ENCODE peak calls at places on chromosomes 13 and 19, in ten cellular contexts. O is left lung, V is upper lobe of right lung, L is endodermal cell, Y is PC-9, K is Caco-2, B is thoracic aorta, N is left ventricle myocardium inferior, X is fibroblast of lung, G is WERI-Rb-1. Q is an unnamed sample.

GRCh38 chr19:46350029-46350757 is 3.3 kb downstream of the PPP5C start:
- DNase-seq in O (no peak), V (no peak), L (no peak), Y (no peak), K (no peak), B (no peak), N (no peak), X (no peak), G (no peak), Q (no peak)

GRCh38 chr19:45558399-45558878 is 26.2 kb downstream of the OPA3 start:
- DNase-seq in O (peak; percentile 46), V (no peak), L (peak; percentile 88), Y (peak; percentile 38), K (peak; percentile 70), B (no peak), N (no peak), X (peak; percentile 30), G (peak; percentile 78), Q (no peak)

GRCh38 chr13:112752711-112753541 is 63.1 kb downstream of the ATP11A start:
- DNase-seq in O (no peak), V (peak; percentile 39), L (no peak), Y (no peak), K (no peak), B (no peak), N (no peak), X (peak; percentile 45), G (no peak), Q (no peak)

GRCh38 chr19:33403221-33403972 is 29.9 kb downstream of the CEBPG start:
- DNase-seq in O (peak; percentile 62), V (peak; percentile 82), L (no peak), Y (no peak), K (peak; percentile 95), B (no peak), N (no peak), X (no peak), G (no peak), Q (no peak)

GRCh38 chr13:105329359-105329758 is 1206.1 kb downstream of the EFNB2 start:
- DNase-seq in O (no peak), V (no peak), L (no peak), Y (no peak), K (no peak), B (no peak), N (no peak), X (peak; percentile 52), G (no peak), Q (no peak)

GRCh38 chr13:35549481-35549880 is 73.0 kb upstream of the MAB21L1 start:
- DNase-seq in O (no peak), V (no peak), L (no peak), Y (peak; percentile 3), K (no peak), B (no peak), N (no peak), X (peak; percentile 77), G (no peak), Q (no peak)

GRCh38 chr13:93425411-93425810 is 198.8 kb downstream of the GPC6 start:
- DNase-seq in O (no peak), V (no peak), L (no peak), Y (no peak), K (no peak), B (no peak), N (no peak), X (no peak), G (peak; percentile 28), Q (no peak)

GRCh38 chr13:75494491-75494890 is 12.5 kb upstream of the TBC1D4 start:
- DNase-seq in O (no peak), V (no peak), L (no peak), Y (no peak), K (no peak), B (no peak), N (no peak), X (peak; percentile 71), G (no peak), Q (no peak)

GRCh38 chr19:19300613-19301012 is 19.7 kb downstream of the SUGP1 start:
- DNase-seq in O (no peak), V (no peak), L (no peak), Y (no peak), K (no peak), B (no peak), N (no peak), X (no peak), G (no peak), Q (no peak)

GRCh38 chr13:59447031-59447430 is 716.7 kb downstream of the DIAPH3 start:
- DNase-seq in O (no peak), V (no peak), L (no peak), Y (no peak), K (no peak), B (no peak), N (no peak), X (peak; percentile 29), G (no peak), Q (no peak)

GRCh38 chr19:49793561-49793840 is 19.6 kb downstream of the FUZ start:
- DNase-seq in O (no peak), V (no peak), L (no peak), Y (peak; percentile 82), K (no peak), B (no peak), N (no peak), X (no peak), G (no peak), Q (no peak)

GRCh38 chr13:24680258-24680920 is at the start of gene ATP12A:
- DNase-seq in O (no peak), V (no peak), L (peak; percentile 92), Y (peak; percentile 22), K (peak; percentile 55), B (no peak), N (no peak), X (no peak), G (peak; percentile 58), Q (no peak)

GRCh38 chr19:15666186-15666585 is 6.7 kb upstream of the CYP4F12 start:
- DNase-seq in O (no peak), V (no peak), L (no peak), Y (no peak), K (no peak), B (no peak), N (no peak), X (no peak), G (no peak), Q (no peak)
- H3K9me3 ChIP-seq in O (no peaks in the 10 kb centered on the region), V (no peaks in the 10 kb centered on the region), L (peaks cover 74% of the 10 kb centered on the region), Y (no peaks in the 10 kb centered on the region), K (no peaks in the 10 kb centered on the region), B (no peaks in the 10 kb centered on the region), N (no peaks in the 10 kb centered on the region), X (no peaks in the 10 kb centered on the region), G (no peaks in the 10 kb centered on the region), Q (no peaks in the 10 kb centered on the region)

DNA sequence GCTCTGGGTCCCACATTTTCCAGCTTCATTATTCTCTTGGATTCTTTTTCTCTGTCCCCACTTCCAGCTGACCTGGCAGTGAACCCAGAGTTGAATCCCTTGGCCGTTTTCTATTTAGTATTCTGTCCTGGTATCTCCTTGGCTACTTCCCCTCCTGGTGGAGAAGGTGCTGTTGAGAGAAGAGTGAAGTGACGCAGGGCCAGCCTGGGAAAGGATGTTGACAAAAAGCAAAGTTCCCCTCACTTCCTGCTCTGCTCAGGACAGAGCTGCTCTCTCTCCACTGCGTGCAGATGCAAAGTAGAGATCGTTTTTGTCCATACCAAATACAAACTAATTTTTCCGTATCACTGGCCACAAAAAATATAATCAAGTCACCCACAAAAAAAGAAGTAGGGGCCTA is 303.0 kb downstream of the IRS2 start:
- DNase-seq in O (no peak), V (no peak), L (no peak), Y (no peak), K (no peak), B (no peak), N (no peak), X (no peak), G (no peak), Q (no peak)
- TF ChIP-seq CTCF in O (no peak), V (no peak), L (no peak), Y (no peak), K (no peak), B (no peak), N (no peak), X (no peak), G (no peak), Q (no peak)

GRCh38 chr19:44002566-44003460 is at the start of gene ZNF230:
- DNase-seq in O (peak; percentile 95), V (peak; percentile 90), L (peak; percentile 95), Y (peak; percentile 79), K (peak; percentile 93), B (peak; percentile 77), N (peak; percentile 86), X (peak; percentile 95), G (peak; percentile 91), Q (peak; percentile 97)

GRCh38 chr19:44005968-44006367 is 3.2 kb downstream of the ZNF230 start:
- DNase-seq in O (no peak), V (no peak), L (no peak), Y (no peak), K (no peak), B (no peak), N (no peak), X (no peak), G (no peak), Q (no peak)

GRCh38 chr19:44003461-44004134 is 841 bp downstream of the ZNF230 start:
- DNase-seq in O (peak; percentile 35), V (peak; percentile 57), L (peak; percentile 60), Y (no peak), K (peak; percentile 26), B (no peak), N (no peak), X (peak; percentile 0), G (no peak), Q (no peak)

GRCh38 chr19:44010468-44010867 is 7.7 kb downstream of the ZNF230 start:
- DNase-seq in O (no peak), V (no peak), L (no peak), Y (no peak), K (no peak), B (no peak), N (no peak), X (no peak), G (no peak), Q (no peak)

GRCh38 chr19:44007473-44007872 is 4.7 kb downstream of the ZNF230 start:
- DNase-seq in O (no peak), V (no peak), L (no peak), Y (no peak), K (no peak), B (no peak), N (no peak), X (no peak), G (no peak), Q (no peak)
- H3K9me3 ChIP-seq in O (no peaks in the 10 kb centered on the region), V (peaks cover 35% of the 10 kb centered on the region), L (peaks cover 32% of the 10 kb centered on the region), Y (peaks cover 30% of the 10 kb centered on the region), K (peaks cover 20% of the 10 kb centered on the region), B (peaks cover 38% of the 10 kb centered on the region), N (peaks cover 74% of the 10 kb centered on the region), X (peaks cover 7% of the 10 kb centered on the region), G (peaks cover 9% of the 10 kb centered on the region), Q (peaks cover 66% of the 10 kb centered on the region)

DNA sequence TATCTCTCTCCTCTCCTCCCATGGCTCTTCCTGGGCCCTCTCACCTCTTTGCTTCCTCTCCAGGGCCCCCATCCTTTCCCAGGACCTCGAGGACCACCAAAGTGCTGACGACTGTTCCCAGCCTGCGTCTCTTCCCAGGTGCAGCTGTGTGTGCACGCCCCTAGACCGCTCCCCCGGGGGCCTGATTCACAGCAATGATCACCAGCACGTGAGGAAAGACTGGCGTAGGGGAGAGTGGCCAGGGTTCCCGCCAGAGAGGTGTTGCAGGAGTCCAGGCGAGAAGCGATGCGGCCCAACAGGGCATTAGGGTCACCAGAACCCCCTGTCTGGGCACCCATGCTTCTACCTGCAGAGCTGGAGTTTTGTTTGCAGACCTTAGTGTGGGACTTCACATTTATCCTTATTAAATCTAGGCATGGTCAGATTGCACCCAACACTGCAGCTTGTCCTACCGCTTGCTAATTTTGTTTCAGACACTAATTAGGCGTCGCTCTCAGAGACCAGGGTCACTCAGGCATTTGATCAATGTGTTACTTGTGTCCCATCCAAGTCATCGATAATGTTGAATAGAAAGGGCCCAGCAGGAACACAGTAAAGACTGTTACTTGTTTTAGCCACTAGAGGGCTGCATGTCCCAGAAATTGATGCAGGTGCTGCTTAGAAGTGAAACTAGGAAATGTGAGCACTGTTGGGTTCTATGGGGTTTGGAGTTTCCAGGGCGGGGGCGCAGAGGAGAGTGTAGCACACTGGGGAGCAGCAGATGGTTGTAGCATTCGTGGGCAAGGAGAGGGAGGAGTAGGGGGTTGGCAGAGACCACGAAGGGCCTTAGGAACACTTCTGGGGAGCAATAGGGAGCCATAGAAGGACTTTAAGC is 53.2 kb downstream of the CDADC1 start:
- DNase-seq in O (peak; percentile 50), V (no peak), L (peak; percentile 77), Y (peak; percentile 47), K (peak; percentile 75), B (no peak), N (no peak), X (peak; percentile 61), G (peak; percentile 29), Q (no peak)
- TF ChIP-seq CTCF in O (peak; percentile 89), V (peak; percentile 89), L (peak; percentile 91), Y (peak; percentile 94), K (peak; percentile 86), B (peak; percentile 86), N (peak; percentile 89), X (peak; percentile 87), G (peak; percentile 60), Q (peak; percentile 85)